ENCODE peak calls at places on chromosomes 7 and 10, in seven cellular contexts. A, D, Q, U, P, G and R are unnamed samples.

GRCh38 chr7:45469103-45469502 is 105.1 kb upstream of the ADCY1 start:
- DNase-seq in A (peak), D (no peak), Q (no peak), U (no peak), P (no peak), G (no peak), R (no peak)

GRCh38 chr7:129617607-129618006 is 6.1 kb downstream of the NRF1 start:
- DNase-seq in A (no peak), D (no peak), Q (no peak), U (no peak), P (no peak), G (no peak), R (no peak)

GRCh38 chr10:119001717-119002500 is 27.6 kb upstream of the NANOS1 start:
- DNase-seq in A (no peak), D (no peak), Q (no peak), U (no peak), P (no peak), G (no peak), R (no peak)

GRCh38 chr10:78986419-78986818 is 82.3 kb upstream of the ZMIZ1 start:
- DNase-seq in A (no peak), D (no peak), Q (no peak), U (no peak), P (no peak), G (no peak), R (no peak)

GRCh38 chr7:134903073-134903790 is 83.1 kb upstream of the AGBL3 start:
- DNase-seq in A (peak), D (no peak), Q (no peak), U (no peak), P (no peak), G (no peak), R (no peak)

GRCh38 chr10:128859738-128860386 is 607.2 kb upstream of the MGMT start:
- DNase-seq in A (no peak), D (no peak), Q (peak), U (no peak), P (peak), G (no peak), R (no peak)

GRCh38 chr10:101297901-101298451 is 56.0 kb upstream of the BTRC start:
- DNase-seq in A (no peak), D (peak), Q (peak), U (peak), P (peak), G (no peak), R (peak)

GRCh38 chr10:73819513-73820093 is 8.2 kb upstream of the NDST2 start:
- DNase-seq in A (no peak), D (no peak), Q (no peak), U (no peak), P (peak), G (no peak), R (no peak)

GRCh38 chr10:31623466-31623865 is 304.4 kb downstream of the ZEB1 start:
- DNase-seq in A (peak), D (no peak), Q (no peak), U (no peak), P (no peak), G (no peak), R (no peak)

GRCh38 chr10:63133787-63134557 is 844 bp downstream of the NRBF2 start:
- DNase-seq in A (no peak), D (no peak), Q (peak), U (no peak), P (no peak), G (no peak), R (no peak)

GRCh38 chr10:110617455-110618162 is 26.5 kb upstream of the RBM20 start:
- DNase-seq in A (no peak), D (no peak), Q (no peak), U (no peak), P (no peak), G (no peak), R (no peak)

GRCh38 chr7:992742-993607 is 10.0 kb downstream of the CYP2W1 start:
- DNase-seq in A (peak), D (peak), Q (peak), U (peak), P (peak), G (peak), R (peak)

GRCh38 chr7:28953628-28954027 is 4.5 kb downstream of the TRIL start:
- DNase-seq in A (no peak), D (no peak), Q (no peak), U (no peak), P (no peak), G (no peak), R (no peak)

GRCh38 chr10:17229967-17230682 is 2.1 kb downstream of the VIM start:
- DNase-seq in A (no peak), D (peak), Q (peak), U (peak), P (peak), G (no peak), R (peak)

GRCh38 chr10:61284222-61284890 is 168.8 kb downstream of the TMEM26 start:
- DNase-seq in A (no peak), D (no peak), Q (peak), U (peak), P (peak), G (peak), R (no peak)